ENCODE peak calls at places on chromosomes 6 and 20, in seven cellular contexts. B is choroid plexus epithelial cell, M is GM20000, C is right atrium auricular region, T is ecto neural progenitor cell, J is germinal center, E is MCF 10A. W is an unnamed sample.

GRCh38 chr6:71040841-71041240 is 84.0 kb upstream of the B3GAT2 start:
- DNase-seq in M (no peak), C (no peak), B (no peak), E (no peak), T (no peak), J (no peak), W (no peak)

GRCh38 chr6:167858842-167859520 is 32.3 kb downstream of the AFDN start:
- DNase-seq in M (no peak), T (no peak), E (no peak), J (no peak), B (no peak), C (no peak), W (no peak)

GRCh38 chr6:33854572-33855030 is 50.8 kb upstream of the MLN start:
- DNase-seq in M (no peak), E (no peak), B (no peak), J (no peak), C (no peak), T (no peak), W (no peak)

GRCh38 chr20:61487346-61488022 is 235.4 kb downstream of the CDH4 start:
- DNase-seq in B (no peak), E (no peak), T (no peak), M (no peak), C (no peak), J (no peak), W (no peak)

GRCh38 chr20:45373353-45374100 is 4.6 kb downstream of the TP53TG5 start:
- DNase-seq in T (peak; percentile 86), C (peak; percentile 83), E (peak; percentile 92), J (peak; percentile 83), B (peak; percentile 87), M (peak; percentile 77), W (peak; percentile 93)

GRCh38 chr6:37623666-37624065 is 74.0 kb downstream of the MDGA1 start:
- DNase-seq in T (no peak), J (no peak), E (peak; percentile 35), M (no peak), C (no peak), B (no peak), W (no peak)

GRCh38 chr6:139970591-139970991 is 596.1 kb upstream of the CITED2 start:
- DNase-seq in B (peak; percentile 73), T (no peak), J (no peak), C (no peak), E (no peak), M (no peak), W (no peak)

GRCh38 chr6:160355001-160355400 is 6.8 kb downstream of the SLC22A3 start:
- DNase-seq in C (no peak), B (peak; percentile 67), T (no peak), J (no peak), M (no peak), E (peak; percentile 82), W (no peak)

GRCh38 chr6:73644941-73645591 is 8.7 kb downstream of the SLC17A5 start:
- DNase-seq in E (no peak), C (no peak), M (no peak), J (no peak), T (no peak), B (no peak), W (no peak)

GRCh38 chr6:149696904-149697303 is 21.0 kb downstream of the LATS1 start:
- DNase-seq in T (no peak), C (no peak), B (peak; percentile 46), E (peak; percentile 21), M (no peak), J (no peak), W (no peak)

GRCh38 chr6:39902786-39903465 is 31.3 kb downstream of the MOCS1 start:
- DNase-seq in M (no peak), B (no peak), C (no peak), T (no peak), E (no peak), J (no peak), W (no peak)

GRCh38 chr6:44925100-44925739 is 402.9 kb upstream of the RUNX2 start:
- DNase-seq in E (no peak), C (no peak), T (no peak), B (peak; percentile 65), M (peak; percentile 12), J (no peak), W (no peak)

GRCh38 chr6:9085054-9085746 is 649.9 kb upstream of the SLC35B3 start:
- DNase-seq in C (no peak), E (no peak), T (no peak), M (no peak), J (no peak), B (peak; percentile 1), W (no peak)

GRCh38 chr6:99512033-99512432 is 3.2 kb downstream of the USP45 start:
- DNase-seq in B (peak; percentile 36), M (no peak), E (peak; percentile 51), T (no peak), C (no peak), J (no peak), W (no peak)

GRCh38 chr6:114342086-114342825 is 567 bp downstream of the HS3ST5 start:
- DNase-seq in B (no peak), C (no peak), E (no peak), M (peak; percentile 32), J (no peak), T (peak; percentile 69), W (peak; percentile 31)

GRCh38 chr6:4640139-4640538 is 136.1 kb upstream of the CDYL start:
- DNase-seq in J (no peak), C (no peak), M (no peak), E (peak; percentile 37), T (no peak), B (peak; percentile 31), W (no peak)

GRCh38 chr6:35596448-35597442 is 84.0 kb upstream of the TULP1 start:
- DNase-seq in M (no peak), C (no peak), J (no peak), T (no peak), E (peak; percentile 91), B (peak; percentile 89), W (no peak)

GRCh38 chr6:24140572-24140971 is 14.6 kb downstream of the NRSN1 start:
- DNase-seq in M (no peak), J (no peak), C (no peak), T (no peak), E (no peak), B (no peak), W (no peak)

GRCh38 chr6:56803594-56803993 is 151.3 kb upstream of the BEND6 start:
- DNase-seq in E (no peak), B (peak; percentile 85), C (no peak), T (no peak), J (no peak), M (no peak), W (no peak)

GRCh38 chr6:40457261-40457660 is 129.9 kb downstream of the LRFN2 start:
- DNase-seq in T (no peak), J (no peak), M (no peak), E (no peak), C (no peak), B (no peak), W (no peak)

GRCh38 chr20:940926-941325 is 24.8 kb upstream of the ANGPT4 start:
- DNase-seq in C (no peak), M (no peak), E (no peak), T (no peak), J (no peak), B (no peak), W (no peak)

GRCh38 chr6:155116571-155116910 is 121.4 kb downstream of the TIAM2 start:
- DNase-seq in J (no peak), T (no peak), M (no peak), E (no peak), B (no peak), C (no peak), W (no peak)

GRCh38 chr6:165704001-165704748 is 41.1 kb upstream of the PDE10A start:
- DNase-seq in J (no peak), M (no peak), C (no peak), B (peak; percentile 65), E (peak; percentile 78), T (no peak), W (peak; percentile 46)

GRCh38 chr20:57947421-57948176 is 237.8 kb upstream of the PMEPA1 start:
- DNase-seq in E (no peak), B (peak; percentile 15), M (no peak), T (no peak), J (no peak), C (no peak), W (no peak)

GRCh38 chr6:96795481-96795880 is 41.8 kb downstream of the GPR63 start:
- DNase-seq in M (peak; percentile 11), B (no peak), J (no peak), E (no peak), T (no peak), C (no peak), W (peak; percentile 69)

GRCh38 chr6:150207931-150208570 is 65.2 kb downstream of the PPP1R14C start:
- DNase-seq in C (no peak), T (no peak), E (no peak), J (no peak), M (no peak), B (no peak), W (no peak)

GRCh38 chr6:40891686-40892085 is 147.3 kb downstream of the UNC5CL start:
- DNase-seq in T (no peak), M (no peak), C (no peak), B (no peak), E (no peak), J (no peak), W (no peak)

GRCh38 chr20:36214684-36215256 is 21.5 kb upstream of the AAR2 start:
- DNase-seq in B (peak; percentile 62), T (no peak), J (peak; percentile 28), M (peak; percentile 63), E (peak; percentile 51), C (no peak), W (peak; percentile 15)

GRCh38 chr6:107221519-107221918 is 106.2 kb upstream of the BEND3 start:
- DNase-seq in M (no peak), B (no peak), T (no peak), C (no peak), E (no peak), J (no peak), W (no peak)

GRCh38 chr20:62246872-62247652 is 8.7 kb downstream of the OSBPL2 start:
- DNase-seq in B (no peak), T (no peak), M (no peak), E (no peak), J (no peak), C (no peak), W (no peak)

GRCh38 chr20:9051508-9051907 is 17.4 kb upstream of the PLCB4 start:
- DNase-seq in J (no peak), C (no peak), M (no peak), T (no peak), E (peak; percentile 95), B (peak; percentile 94), W (no peak)

GRCh38 chr6:57173056-57173885 is 1.1 kb downstream of the BAG2 start:
- DNase-seq in C (no peak), T (no peak), E (peak; percentile 40), B (peak; percentile 46), M (peak; percentile 41), J (peak; percentile 41), W (peak; percentile 52)

GRCh38 chr6:21402368-21402767 is 191.2 kb upstream of the SOX4 start:
- DNase-seq in E (peak; percentile 68), B (peak; percentile 85), C (no peak), M (peak; percentile 27), T (no peak), J (no peak), W (no peak)

GRCh38 chr20:10474606-10475184 is 39.6 kb downstream of the SLX4IP start:
- DNase-seq in T (no peak), M (no peak), J (no peak), B (no peak), C (no peak), E (no peak), W (no peak)

GRCh38 chr6:43186706-43187105 is 4.7 kb downstream of the CUL9 start:
- DNase-seq in C (no peak), E (no peak), M (no peak), J (no peak), B (no peak), T (no peak), W (no peak)